ENCODE peak calls at places on chromosomes 1 and 21, in ten cellular contexts. J, F, D, N, C, R, X, L, W and O are unnamed samples.

GRCh38 chr1:224054611-224055010 is 59.3 kb upstream of the FBXO28 start:
- DNase-seq in J (no peak), F (no peak), D (no peak), N (no peak), C (no peak), R (peak), X (no peak), L (no peak), W (no peak), O (no peak)

GRCh38 chr1:115765091-115765490 is 3.4 kb downstream of the CASQ2 start:
- DNase-seq in J (no peak), F (no peak), D (no peak), N (no peak), C (no peak), R (no peak), X (no peak), L (no peak), W (no peak), O (no peak)

GRCh38 chr1:243501002-243501401 is 245.2 kb downstream of the SDCCAG8 start:
- DNase-seq in J (no peak), F (no peak), D (no peak), N (no peak), C (no peak), R (peak), X (no peak), L (no peak), W (no peak), O (no peak)

GRCh38 chr1:150080784-150081183 is 13.2 kb downstream of the VPS45 start:
- DNase-seq in J (no peak), F (no peak), D (no peak), N (no peak), C (no peak), R (no peak), X (no peak), L (no peak), W (no peak), O (no peak)

GRCh38 chr1:84753516-84754375 is 63.5 kb upstream of the SSX2IP start:
- DNase-seq in J (peak), F (peak), D (peak), N (peak), C (peak), R (peak), X (peak), L (peak), W (peak), O (no peak)

GRCh38 chr1:186715887-186716809 is 35.9 kb upstream of the PTGS2 start:
- DNase-seq in J (no peak), F (no peak), D (no peak), N (no peak), C (no peak), R (peak), X (no peak), L (peak), W (no peak), O (no peak)

GRCh38 chr1:40391688-40392145 is 18.2 kb downstream of the SMAP2 start:
- DNase-seq in J (no peak), F (no peak), D (no peak), N (no peak), C (peak), R (no peak), X (no peak), L (no peak), W (no peak), O (no peak)

GRCh38 chr1:154770897-154771594 is 99.0 kb downstream of the KCNN3 start:
- DNase-seq in J (no peak), F (no peak), D (no peak), N (no peak), C (no peak), R (no peak), X (no peak), L (no peak), W (no peak), O (no peak)

GRCh38 chr1:75423616-75424015 is 187.3 kb downstream of the SLC44A5 start:
- DNase-seq in J (no peak), F (peak), D (no peak), N (no peak), C (no peak), R (no peak), X (no peak), L (no peak), W (no peak), O (no peak)

GRCh38 chr21:28822882-28823335 is 169.8 kb downstream of the LTN1 start:
- DNase-seq in J (peak), F (no peak), D (no peak), N (no peak), C (no peak), R (peak), X (no peak), L (no peak), W (no peak), O (no peak)

GRCh38 chr1:97427371-97427770 is 493.5 kb downstream of the DPYD start:
- DNase-seq in J (no peak), F (no peak), D (no peak), N (no peak), C (no peak), R (no peak), X (no peak), L (no peak), W (no peak), O (no peak)

GRCh38 chr1:113912594-113913311 is 7.6 kb downstream of the DCLRE1B start:
- DNase-seq in J (peak), F (no peak), D (no peak), N (no peak), C (no peak), R (peak), X (peak), L (no peak), W (no peak), O (no peak)

GRCh38 chr1:189751311-189751710 is 726.4 kb downstream of the BRINP3 start:
- DNase-seq in J (no peak), F (no peak), D (no peak), N (no peak), C (no peak), R (peak), X (no peak), L (no peak), W (no peak), O (no peak)

GRCh38 chr1:111204211-111204883 is 3.9 kb upstream of the DENND2D start:
- DNase-seq in J (peak), F (no peak), D (peak), N (peak), C (peak), R (no peak), X (no peak), L (peak), W (no peak), O (no peak)

DNA sequence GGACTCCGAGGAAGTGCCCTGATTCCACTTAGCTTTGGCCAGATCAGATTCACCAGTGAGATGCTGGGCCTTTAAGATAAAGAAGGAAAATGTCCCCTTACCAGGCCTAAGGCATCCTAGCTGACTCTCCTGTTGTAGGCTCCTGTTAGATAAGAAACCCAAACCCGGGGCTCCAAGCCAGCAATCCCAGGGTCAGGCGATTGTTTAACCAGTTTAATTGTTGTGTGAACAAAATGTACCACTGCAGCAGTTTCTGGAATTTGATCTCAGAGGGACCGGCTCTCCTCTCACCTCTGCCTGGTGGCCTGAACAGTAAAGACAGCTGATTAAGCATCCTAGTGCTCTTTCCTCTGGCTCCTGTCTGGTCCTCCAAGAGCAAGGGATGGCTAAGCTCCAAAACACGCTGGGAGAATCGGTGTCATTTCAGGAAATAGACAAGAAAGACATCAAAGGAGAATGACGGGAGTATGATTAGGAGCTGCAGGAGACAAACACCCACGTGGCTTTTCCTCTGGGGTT is 9.3 kb upstream of the KLHDC8A start:
- DNase-seq in J (peak), F (no peak), D (no peak), N (no peak), C (peak), R (no peak), X (no peak), L (no peak), W (no peak), O (no peak)
- TF ChIP-seq POLR2A in J (no peak), F (no peak), D (no peak), N (no peak), C (no peak), R (no peak), X (no peak), L (no peak), W (no peak), O (no peak)

GRCh38 chr1:14168663-14169062 is 429.8 kb upstream of the KAZN start:
- DNase-seq in J (no peak), F (no peak), D (no peak), N (no peak), C (no peak), R (no peak), X (no peak), L (no peak), W (no peak), O (no peak)
- TF ChIP-seq CTCF in J (no peak), F (no peak), D (no peak), N (no peak), C (no peak), R (no peak), X (no peak), L (no peak), W (no peak), O (no peak)

GRCh38 chr1:183841950-183842816 is 37.3 kb downstream of the RGL1 start:
- DNase-seq in J (peak), F (no peak), D (peak), N (no peak), C (no peak), R (peak), X (peak), L (no peak), W (no peak), O (no peak)
- H3K4me3 ChIP-seq in J (no peak), F (no peak), D (no peak), N (no peak), C (no peak), R (no peak), X (peak), L (no peak), W (peak), O (no peak)

GRCh38 chr1:27399251-27399885 is 6.9 kb downstream of the GPR3 start:
- DNase-seq in J (no peak), F (no peak), D (no peak), N (no peak), C (no peak), R (no peak), X (no peak), L (no peak), W (no peak), O (no peak)
- TF ChIP-seq POLR2A in J (no peak), F (no peak), D (no peak), N (no peak), C (no peak), R (no peak), X (no peak), L (no peak), W (no peak), O (no peak)

GRCh38 chr1:209899948-209900347 is 38.1 kb upstream of the SYT14 start:
- DNase-seq in J (no peak), F (peak), D (no peak), N (peak), C (no peak), R (no peak), X (no peak), L (peak), W (no peak), O (no peak)
- TF ChIP-seq CTCF in J (no peak), F (peak), D (no peak), N (peak), C (no peak), R (peak), X (no peak), L (peak), W (no peak), O (no peak)

DNA sequence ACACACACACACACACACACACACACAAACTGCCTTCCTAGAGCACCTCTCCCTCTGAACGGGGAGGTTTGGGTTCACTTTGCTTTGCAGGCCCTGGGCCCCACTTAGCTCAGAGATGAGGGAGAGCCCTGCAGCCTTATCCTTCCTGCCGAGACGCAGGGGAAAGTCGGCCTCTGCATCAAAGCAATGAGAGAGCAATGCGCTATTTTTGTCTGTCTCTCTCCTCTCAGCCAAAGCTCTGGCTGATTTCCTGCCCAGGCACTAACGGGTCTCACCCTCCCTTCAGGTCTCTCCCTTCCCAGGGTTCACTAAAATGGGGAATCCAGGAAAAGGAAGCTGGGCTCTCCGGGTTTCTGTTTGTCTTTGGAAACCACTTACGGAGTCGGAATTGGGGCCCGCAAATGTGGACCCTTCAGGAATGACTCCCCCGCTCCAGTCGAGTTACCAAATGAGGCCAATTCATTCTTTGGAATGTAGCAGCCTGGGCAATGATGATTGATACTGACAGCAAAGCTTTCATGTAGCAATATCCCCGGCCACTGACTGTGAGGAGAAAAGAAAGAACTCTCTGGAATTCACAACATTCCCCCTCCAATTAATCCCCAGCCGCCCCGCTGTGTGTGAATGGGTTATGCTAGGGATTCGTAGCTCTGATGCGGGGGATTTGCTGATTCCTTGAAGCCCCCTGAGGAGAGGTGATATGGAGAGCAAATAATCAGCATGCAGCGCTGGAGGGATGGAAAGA is 61.5 kb upstream of the WLS start:
- DNase-seq in J (no peak), F (no peak), D (no peak), N (no peak), C (no peak), R (peak), X (peak), L (no peak), W (no peak), O (no peak)
- H3K4me3 ChIP-seq in J (no peak), F (no peak), D (no peak), N (no peak), C (no peak), R (no peak), X (no peak), L (no peak), W (peak), O (no peak)